ENCODE peak calls at places on chromosomes 11 and 22, in seven cellular contexts. A is lower leg skin; V is stimulated activated CD8-positive, alpha-beta memory T cell treated with anti-CD3 and anti-CD28 coated beads, Interleukin-2, amount 100 ng/mL, for 48 hours; O is NCI-H774; B is NCI-H526; H is cardiac muscle cell; Z is amygdala. L is an unnamed sample.

GRCh38 chr22:46318576-46318975 is 16.9 kb upstream of the TRMU start:
- DNase-seq in V (no peak), Z (no peak), O (no peak), A (no peak), H (no peak), B (no peak), L (no peak)

GRCh38 chr11:58919980-58920379 is 19.3 kb upstream of the GLYATL1 start:
- DNase-seq in H (no peak), Z (no peak), O (no peak), A (no peak), V (no peak), B (no peak), L (peak; percentile 9)

GRCh38 chr11:12876988-12877387 is 132.1 kb upstream of the RASSF10 start:
- DNase-seq in H (no peak), V (no peak), O (no peak), B (no peak), Z (no peak), A (no peak), L (no peak)

GRCh38 chr11:17933710-17934109 is 79.1 kb downstream of the SERGEF start:
- DNase-seq in B (no peak), O (peak; percentile 30), Z (no peak), A (no peak), H (no peak), V (no peak), L (no peak)

GRCh38 chr11:26992031-26992541 is 1.8 kb upstream of the FIBIN start:
- DNase-seq in Z (no peak), H (peak; percentile 93), B (no peak), A (peak; percentile 46), V (no peak), O (no peak), L (no peak)

GRCh38 chr11:116173946-116174911 is 598.6 kb downstream of the BUD13 start:
- DNase-seq in Z (no peak), V (no peak), O (no peak), B (no peak), A (no peak), H (no peak), L (no peak)

GRCh38 chr11:113877673-113878060 is 2.3 kb upstream of the USP28 start:
- DNase-seq in B (no peak), V (no peak), O (no peak), A (no peak), H (no peak), Z (no peak), L (peak; percentile 20)

GRCh38 chr22:24506802-24507438 is 11.8 kb downstream of the UPB1 start:
- DNase-seq in B (no peak), H (no peak), A (no peak), V (no peak), Z (no peak), O (peak; percentile 70), L (peak; percentile 60)

GRCh38 chr11:20310137-20310536 is 53.4 kb upstream of the HTATIP2 start:
- DNase-seq in Z (peak; percentile 63), O (peak; percentile 41), A (no peak), H (no peak), B (no peak), V (no peak), L (no peak)

GRCh38 chr22:24208012-24208749 is 26.9 kb downstream of the SUSD2 start:
- DNase-seq in V (no peak), B (no peak), A (peak; percentile 62), Z (no peak), O (peak; percentile 5), H (peak; percentile 98), L (no peak)

GRCh38 chr11:76237914-76238313 is 31.6 kb upstream of the WNT11 start:
- DNase-seq in B (no peak), A (no peak), Z (no peak), V (no peak), O (no peak), H (no peak), L (no peak)

GRCh38 chr11:8260202-8260996 is 3.3 kb downstream of the LMO1 start:
- DNase-seq in O (no peak), V (no peak), A (no peak), H (no peak), B (no peak), Z (no peak), L (no peak)

GRCh38 chr22:21761086-21761485 is 25.5 kb upstream of the YPEL1 start:
- DNase-seq in V (peak; percentile 23), O (no peak), A (no peak), H (no peak), B (no peak), Z (no peak), L (no peak)

GRCh38 chr11:117201906-117202305 is 2.7 kb downstream of the TAGLN start:
- DNase-seq in A (no peak), V (no peak), O (no peak), H (peak; percentile 55), B (no peak), Z (no peak), L (no peak)

GRCh38 chr22:31932863-31933262 is 11.5 kb upstream of the YWHAH start:
- DNase-seq in A (no peak), V (no peak), B (no peak), Z (no peak), H (peak; percentile 29), O (no peak), L (no peak)